ENCODE peak calls at places on chromosomes 16 and 17, in seven cellular contexts. D, N, P, R, X, C and U are unnamed samples.

GRCh38 chr16:4846503-4846900 is 586 bp downstream of the GLYR1 start:
- DNase-seq in D (no peak), N (no peak), P (peak), R (peak), X (peak), C (no peak), U (peak)

GRCh38 chr16:17768257-17768656 is 297.5 kb upstream of the XYLT1 start:
- DNase-seq in D (no peak), N (no peak), P (no peak), R (no peak), X (no peak), C (no peak), U (no peak)

GRCh38 chr17:7883781-7884386 is 4.7 kb upstream of the CHD3 start:
- DNase-seq in D (no peak), N (peak), P (no peak), R (no peak), X (peak), C (peak), U (peak)

GRCh38 chr17:42337442-42337841 is 49.1 kb downstream of the STAT5A start:
- DNase-seq in D (peak), N (peak), P (no peak), R (peak), X (peak), C (peak), U (no peak)

GRCh38 chr17:63117431-63117830 is 151.4 kb downstream of the TANC2 start:
- DNase-seq in D (no peak), N (no peak), P (no peak), R (no peak), X (no peak), C (no peak), U (no peak)

GRCh38 chr16:53498984-53499383 is 4.0 kb downstream of the AKTIP start:
- DNase-seq in D (no peak), N (no peak), P (no peak), R (no peak), X (no peak), C (no peak), U (no peak)

GRCh38 chr17:15348030-15348429 is 6.6 kb upstream of the TEKT3 start:
- DNase-seq in D (no peak), N (no peak), P (peak), R (peak), X (no peak), C (no peak), U (no peak)

GRCh38 chr16:4847774-4848587 is 700 bp downstream of the UBN1 start:
- DNase-seq in D (peak), N (peak), P (peak), R (peak), X (peak), C (peak), U (peak)

GRCh38 chr16:88815901-88816589 is 4.3 kb upstream of the APRT start:
- DNase-seq in D (peak), N (peak), P (peak), R (peak), X (peak), C (peak), U (peak)

GRCh38 chr16:83433201-83433600 is 374.6 kb upstream of the HSBP1 start:
- DNase-seq in D (no peak), N (no peak), P (no peak), R (no peak), X (no peak), C (no peak), U (no peak)

GRCh38 chr17:61474235-61474927 is 22.2 kb downstream of the TBX4 start:
- DNase-seq in D (no peak), N (no peak), P (no peak), R (no peak), X (no peak), C (no peak), U (no peak)

GRCh38 chr17:43536236-43537088 is 9.7 kb downstream of the ETV4 start:
- DNase-seq in D (no peak), N (no peak), P (peak), R (no peak), X (no peak), C (no peak), U (no peak)

GRCh38 chr17:77563439-77564102 is 394.9 kb upstream of the TNRC6C start:
- DNase-seq in D (no peak), N (no peak), P (no peak), R (no peak), X (no peak), C (no peak), U (no peak)